ENCODE peak calls at places on chromosomes 6 and 20, in nine cellular contexts. One of them, this sample, is unnamed.

GRCh38 chr6:57222684-57223077 is 574 bp upstream of the RAB23 start:
- DNase-seq in IMR-90: no peak
- DNase-seq in NCI-H460: no peak
- DNase-seq in neural crest cell: no peak
- DNase-seq in naive thymus-derived CD8-positive, alpha-beta T cell: no peak
- DNase-seq in ureter: no peak
- DNase-seq in activated naive CD8-positive, alpha-beta T cell treated with anti-CD3 and anti-CD28 coated beads, Interleukin-2, amount 10 ng/mL, durations not matched to agents 7 days and 5 days: no peak
- DNase-seq in NCI-H1092 treated with DMSO at 0.1 percent for 48 hours: no peak
- DNase-seq in AG20443: no peak
- DNase-seq in this sample: no peak

GRCh38 chr20:258963-259362 is 1.4 kb downstream of the DEFB132 start:
- DNase-seq in NCI-H460: peak; percentile 9
- DNase-seq in ureter: no peak
- DNase-seq in activated naive CD8-positive, alpha-beta T cell treated with anti-CD3 and anti-CD28 coated beads, Interleukin-2, amount 10 ng/mL, durations not matched to agents 7 days and 5 days: no peak
- DNase-seq in AG20443: peak; percentile 38
- DNase-seq in NCI-H1092 treated with DMSO at 0.1 percent for 48 hours: no peak
- DNase-seq in naive thymus-derived CD8-positive, alpha-beta T cell: no peak
- DNase-seq in neural crest cell: no peak
- DNase-seq in IMR-90: peak; percentile 16
- DNase-seq in this sample: no peak

GRCh38 chr6:162244031-162244430 is 483.5 kb downstream of the PRKN start:
- DNase-seq in ureter: no peak
- DNase-seq in activated naive CD8-positive, alpha-beta T cell treated with anti-CD3 and anti-CD28 coated beads, Interleukin-2, amount 10 ng/mL, durations not matched to agents 7 days and 5 days: no peak
- DNase-seq in AG20443: no peak
- DNase-seq in neural crest cell: no peak
- DNase-seq in IMR-90: no peak
- DNase-seq in NCI-H1092 treated with DMSO at 0.1 percent for 48 hours: no peak
- DNase-seq in NCI-H460: no peak
- DNase-seq in naive thymus-derived CD8-positive, alpha-beta T cell: no peak
- DNase-seq in this sample: no peak

GRCh38 chr6:35396991-35397390 is 54.6 kb downstream of the PPARD start:
- DNase-seq in ureter: no peak
- DNase-seq in NCI-H1092 treated with DMSO at 0.1 percent for 48 hours: no peak
- DNase-seq in naive thymus-derived CD8-positive, alpha-beta T cell: no peak
- DNase-seq in AG20443: no peak
- DNase-seq in neural crest cell: no peak
- DNase-seq in IMR-90: peak; percentile 60
- DNase-seq in activated naive CD8-positive, alpha-beta T cell treated with anti-CD3 and anti-CD28 coated beads, Interleukin-2, amount 10 ng/mL, durations not matched to agents 7 days and 5 days: no peak
- DNase-seq in NCI-H460: no peak
- DNase-seq in this sample: no peak

GRCh38 chr6:18323935-18324707 is 59.8 kb upstream of the DEK start:
- DNase-seq in activated naive CD8-positive, alpha-beta T cell treated with anti-CD3 and anti-CD28 coated beads, Interleukin-2, amount 10 ng/mL, durations not matched to agents 7 days and 5 days: no peak
- DNase-seq in naive thymus-derived CD8-positive, alpha-beta T cell: no peak
- DNase-seq in AG20443: peak; percentile 67
- DNase-seq in NCI-H1092 treated with DMSO at 0.1 percent for 48 hours: peak; percentile 63
- DNase-seq in IMR-90: peak; percentile 61
- DNase-seq in neural crest cell: peak; percentile 4
- DNase-seq in NCI-H460: peak; percentile 26
- DNase-seq in ureter: no peak
- DNase-seq in this sample: no peak

GRCh38 chr6:134551245-134551960 is 233.5 kb upstream of the SGK1 start:
- DNase-seq in neural crest cell: no peak
- DNase-seq in NCI-H460: peak; percentile 54
- DNase-seq in ureter: no peak
- DNase-seq in AG20443: peak; percentile 63
- DNase-seq in NCI-H1092 treated with DMSO at 0.1 percent for 48 hours: no peak
- DNase-seq in IMR-90: peak; percentile 90
- DNase-seq in activated naive CD8-positive, alpha-beta T cell treated with anti-CD3 and anti-CD28 coated beads, Interleukin-2, amount 10 ng/mL, durations not matched to agents 7 days and 5 days: no peak
- DNase-seq in naive thymus-derived CD8-positive, alpha-beta T cell: no peak
- DNase-seq in this sample: no peak

GRCh38 chr6:125957845-125958244 is 1.3 kb downstream of the HINT3 start:
- DNase-seq in ureter: no peak
- DNase-seq in neural crest cell: no peak
- DNase-seq in IMR-90: peak; percentile 65
- DNase-seq in AG20443: peak; percentile 50
- DNase-seq in naive thymus-derived CD8-positive, alpha-beta T cell: no peak
- DNase-seq in NCI-H1092 treated with DMSO at 0.1 percent for 48 hours: no peak
- DNase-seq in activated naive CD8-positive, alpha-beta T cell treated with anti-CD3 and anti-CD28 coated beads, Interleukin-2, amount 10 ng/mL, durations not matched to agents 7 days and 5 days: no peak
- DNase-seq in NCI-H460: no peak
- DNase-seq in this sample: no peak

GRCh38 chr6:146905313-146905712 is 298.9 kb upstream of the STXBP5 start:
- DNase-seq in IMR-90: peak; percentile 42
- DNase-seq in naive thymus-derived CD8-positive, alpha-beta T cell: no peak
- DNase-seq in NCI-H1092 treated with DMSO at 0.1 percent for 48 hours: peak; percentile 91
- DNase-seq in activated naive CD8-positive, alpha-beta T cell treated with anti-CD3 and anti-CD28 coated beads, Interleukin-2, amount 10 ng/mL, durations not matched to agents 7 days and 5 days: no peak
- DNase-seq in NCI-H460: no peak
- DNase-seq in ureter: peak; percentile 80
- DNase-seq in AG20443: peak; percentile 45
- DNase-seq in neural crest cell: no peak
- DNase-seq in this sample: no peak

GRCh38 chr20:4592316-4593148 is 129.2 kb upstream of the PRND start:
- DNase-seq in NCI-H460: peak; percentile 47
- DNase-seq in naive thymus-derived CD8-positive, alpha-beta T cell: peak; percentile 16
- DNase-seq in AG20443: peak; percentile 90
- DNase-seq in activated naive CD8-positive, alpha-beta T cell treated with anti-CD3 and anti-CD28 coated beads, Interleukin-2, amount 10 ng/mL, durations not matched to agents 7 days and 5 days: peak; percentile 84
- DNase-seq in neural crest cell: peak; percentile 71
- DNase-seq in IMR-90: no peak
- DNase-seq in NCI-H1092 treated with DMSO at 0.1 percent for 48 hours: no peak
- DNase-seq in ureter: no peak
- DNase-seq in this sample: no peak

GRCh38 chr20:38158701-38159325 is 6.3 kb downstream of the TGM2 start:
- DNase-seq in neural crest cell: no peak
- DNase-seq in ureter: no peak
- DNase-seq in activated naive CD8-positive, alpha-beta T cell treated with anti-CD3 and anti-CD28 coated beads, Interleukin-2, amount 10 ng/mL, durations not matched to agents 7 days and 5 days: no peak
- DNase-seq in naive thymus-derived CD8-positive, alpha-beta T cell: no peak
- DNase-seq in AG20443: no peak
- DNase-seq in IMR-90: no peak
- DNase-seq in NCI-H1092 treated with DMSO at 0.1 percent for 48 hours: no peak
- DNase-seq in NCI-H460: no peak
- DNase-seq in this sample: no peak

GRCh38 chr20:38420232-38421085 is 14.7 kb downstream of the SNHG17 start:
- DNase-seq in neural crest cell: no peak
- DNase-seq in AG20443: no peak
- DNase-seq in ureter: no peak
- DNase-seq in NCI-H460: no peak
- DNase-seq in naive thymus-derived CD8-positive, alpha-beta T cell: no peak
- DNase-seq in activated naive CD8-positive, alpha-beta T cell treated with anti-CD3 and anti-CD28 coated beads, Interleukin-2, amount 10 ng/mL, durations not matched to agents 7 days and 5 days: no peak
- DNase-seq in NCI-H1092 treated with DMSO at 0.1 percent for 48 hours: no peak
- DNase-seq in IMR-90: peak; percentile 8
- DNase-seq in this sample: no peak

GRCh38 chr6:160275511-160276003 is 16.9 kb upstream of the SLC22A2 start:
- DNase-seq in neural crest cell: no peak
- DNase-seq in activated naive CD8-positive, alpha-beta T cell treated with anti-CD3 and anti-CD28 coated beads, Interleukin-2, amount 10 ng/mL, durations not matched to agents 7 days and 5 days: no peak
- DNase-seq in NCI-H460: no peak
- DNase-seq in naive thymus-derived CD8-positive, alpha-beta T cell: no peak
- DNase-seq in NCI-H1092 treated with DMSO at 0.1 percent for 48 hours: no peak
- DNase-seq in IMR-90: no peak
- DNase-seq in AG20443: no peak
- DNase-seq in ureter: no peak
- DNase-seq in this sample: no peak

GRCh38 chr6:106783631-106784566 is 154.5 kb downstream of the QRSL1 start:
- DNase-seq in activated naive CD8-positive, alpha-beta T cell treated with anti-CD3 and anti-CD28 coated beads, Interleukin-2, amount 10 ng/mL, durations not matched to agents 7 days and 5 days: no peak
- DNase-seq in IMR-90: no peak
- DNase-seq in AG20443: peak; percentile 30
- DNase-seq in NCI-H1092 treated with DMSO at 0.1 percent for 48 hours: no peak
- DNase-seq in neural crest cell: no peak
- DNase-seq in naive thymus-derived CD8-positive, alpha-beta T cell: no peak
- DNase-seq in ureter: no peak
- DNase-seq in NCI-H460: no peak
- DNase-seq in this sample: no peak

GRCh38 chr6:14658909-14659561 is 541.5 kb downstream of the CD83 start:
- DNase-seq in ureter: no peak
- DNase-seq in IMR-90: peak; percentile 83
- DNase-seq in naive thymus-derived CD8-positive, alpha-beta T cell: no peak
- DNase-seq in activated naive CD8-positive, alpha-beta T cell treated with anti-CD3 and anti-CD28 coated beads, Interleukin-2, amount 10 ng/mL, durations not matched to agents 7 days and 5 days: no peak
- DNase-seq in neural crest cell: no peak
- DNase-seq in AG20443: peak; percentile 25
- DNase-seq in NCI-H460: no peak
- DNase-seq in NCI-H1092 treated with DMSO at 0.1 percent for 48 hours: no peak
- DNase-seq in this sample: no peak

GRCh38 chr6:167045828-167046580 is 46.8 kb downstream of the CEP43 start:
- DNase-seq in AG20443: no peak
- DNase-seq in neural crest cell: no peak
- DNase-seq in naive thymus-derived CD8-positive, alpha-beta T cell: no peak
- DNase-seq in NCI-H460: peak; percentile 1
- DNase-seq in ureter: no peak
- DNase-seq in NCI-H1092 treated with DMSO at 0.1 percent for 48 hours: no peak
- DNase-seq in IMR-90: no peak
- DNase-seq in activated naive CD8-positive, alpha-beta T cell treated with anti-CD3 and anti-CD28 coated beads, Interleukin-2, amount 10 ng/mL, durations not matched to agents 7 days and 5 days: no peak
- DNase-seq in this sample: no peak

GRCh38 chr6:87336367-87336766 is 7.3 kb upstream of the GJB7 start:
- DNase-seq in NCI-H1092 treated with DMSO at 0.1 percent for 48 hours: no peak
- DNase-seq in naive thymus-derived CD8-positive, alpha-beta T cell: no peak
- DNase-seq in neural crest cell: no peak
- DNase-seq in AG20443: no peak
- DNase-seq in ureter: no peak
- DNase-seq in IMR-90: no peak
- DNase-seq in activated naive CD8-positive, alpha-beta T cell treated with anti-CD3 and anti-CD28 coated beads, Interleukin-2, amount 10 ng/mL, durations not matched to agents 7 days and 5 days: no peak
- DNase-seq in NCI-H460: no peak
- DNase-seq in this sample: no peak